ENCODE peak calls at places on chromosomes 11 and 22, in six cellular contexts. One of them, this sample, is unnamed. For H3K36me3 and H3K27me3, the result is how much of the 10 kb centered on the place peaks cover.

GRCh38 chr11:119189393-119189792 is 4.1 kb downstream of the NHERF4 start:
- DNase-seq in upper lobe of right lung: no peak
- DNase-seq in psoas muscle: no peak
- DNase-seq in pancreas: no peak
- DNase-seq in mammary epithelial cell: no peak
- DNase-seq in naive thymus-derived CD4-positive, alpha-beta T cell: no peak
- DNase-seq in this sample: no peak

GRCh38 chr11:24324211-24324610 is 172.6 kb upstream of the LUZP2 start:
- DNase-seq in upper lobe of right lung: no peak
- DNase-seq in psoas muscle: no peak
- DNase-seq in pancreas: no peak
- DNase-seq in mammary epithelial cell: no peak
- DNase-seq in naive thymus-derived CD4-positive, alpha-beta T cell: no peak
- DNase-seq in this sample: no peak

GRCh38 chr22:45007247-45007945 is 2.4 kb downstream of the PHF21B start:
- DNase-seq in upper lobe of right lung: no peak
- DNase-seq in psoas muscle: no peak
- DNase-seq in pancreas: peak
- DNase-seq in mammary epithelial cell: peak
- DNase-seq in naive thymus-derived CD4-positive, alpha-beta T cell: no peak
- DNase-seq in this sample: no peak

GRCh38 chr11:128549256-128549944 is 38.0 kb downstream of the ETS1 start:
- DNase-seq in upper lobe of right lung: no peak
- DNase-seq in psoas muscle: peak
- DNase-seq in pancreas: peak
- DNase-seq in mammary epithelial cell: no peak
- DNase-seq in naive thymus-derived CD4-positive, alpha-beta T cell: no peak
- DNase-seq in this sample: no peak

GRCh38 chr11:71488968-71489265 is 35.9 kb downstream of the NADSYN1 start:
- DNase-seq in upper lobe of right lung: no peak
- DNase-seq in psoas muscle: no peak
- DNase-seq in pancreas: no peak
- DNase-seq in mammary epithelial cell: no peak
- DNase-seq in naive thymus-derived CD4-positive, alpha-beta T cell: no peak
- DNase-seq in this sample: no peak

GRCh38 chr11:32464078-32464477 is 28.7 kb upstream of the WT1 start:
- DNase-seq in upper lobe of right lung: no peak
- DNase-seq in psoas muscle: no peak
- DNase-seq in pancreas: no peak
- DNase-seq in mammary epithelial cell: no peak
- DNase-seq in naive thymus-derived CD4-positive, alpha-beta T cell: no peak
- DNase-seq in this sample: no peak

GRCh38 chr11:112520293-112520692 is 259.6 kb upstream of the PLET1 start:
- DNase-seq in upper lobe of right lung: no peak
- DNase-seq in psoas muscle: no peak
- DNase-seq in pancreas: no peak
- DNase-seq in mammary epithelial cell: no peak
- DNase-seq in naive thymus-derived CD4-positive, alpha-beta T cell: no peak
- DNase-seq in this sample: no peak

GRCh38 chr11:10770626-10771254 is 19.7 kb downstream of the CTR9 start:
- DNase-seq in upper lobe of right lung: no peak
- DNase-seq in psoas muscle: peak
- DNase-seq in pancreas: no peak
- DNase-seq in mammary epithelial cell: peak
- DNase-seq in naive thymus-derived CD4-positive, alpha-beta T cell: no peak
- DNase-seq in this sample: no peak

GRCh38 chr11:9138133-9138453 is 46.7 kb upstream of the SCUBE2 start:
- DNase-seq in upper lobe of right lung: no peak
- DNase-seq in psoas muscle: no peak
- DNase-seq in pancreas: no peak
- DNase-seq in mammary epithelial cell: no peak
- DNase-seq in naive thymus-derived CD4-positive, alpha-beta T cell: no peak
- DNase-seq in this sample: no peak

GRCh38 chr22:48806227-48806781 is 1021.4 kb downstream of the BRD1 start:
- DNase-seq in upper lobe of right lung: peak
- DNase-seq in psoas muscle: no peak
- DNase-seq in pancreas: no peak
- DNase-seq in mammary epithelial cell: no peak
- DNase-seq in naive thymus-derived CD4-positive, alpha-beta T cell: no peak
- DNase-seq in this sample: no peak

GRCh38 chr11:24531528-24531927 is 34.7 kb downstream of the LUZP2 start:
- DNase-seq in upper lobe of right lung: no peak
- DNase-seq in psoas muscle: no peak
- DNase-seq in pancreas: no peak
- DNase-seq in mammary epithelial cell: no peak
- DNase-seq in naive thymus-derived CD4-positive, alpha-beta T cell: no peak
- DNase-seq in this sample: no peak

GRCh38 chr11:72001834-72002591 is 3.3 kb downstream of the IL18BP start:
- DNase-seq in upper lobe of right lung: no peak
- DNase-seq in psoas muscle: no peak
- DNase-seq in pancreas: no peak
- DNase-seq in mammary epithelial cell: no peak
- DNase-seq in naive thymus-derived CD4-positive, alpha-beta T cell: no peak
- DNase-seq in this sample: no peak

GRCh38 chr11:114201219-114201618 is 95.0 kb upstream of the NNMT start:
- DNase-seq in upper lobe of right lung: no peak
- DNase-seq in psoas muscle: no peak
- DNase-seq in pancreas: no peak
- DNase-seq in mammary epithelial cell: no peak
- DNase-seq in naive thymus-derived CD4-positive, alpha-beta T cell: no peak
- DNase-seq in this sample: no peak

GRCh38 chr22:21916309-21916918 is 36.2 kb downstream of the PPM1F start:
- DNase-seq in upper lobe of right lung: no peak
- DNase-seq in psoas muscle: peak
- DNase-seq in pancreas: no peak
- DNase-seq in mammary epithelial cell: no peak
- DNase-seq in naive thymus-derived CD4-positive, alpha-beta T cell: no peak
- DNase-seq in this sample: no peak

GRCh38 chr22:49329636-49330035 is 498.0 kb downstream of the BRD1 start:
- DNase-seq in upper lobe of right lung: no peak
- DNase-seq in psoas muscle: peak
- DNase-seq in pancreas: no peak
- DNase-seq in mammary epithelial cell: no peak
- DNase-seq in naive thymus-derived CD4-positive, alpha-beta T cell: no peak
- DNase-seq in this sample: no peak

GRCh38 chr11:77075425-77075905 is 8.7 kb downstream of the CAPN5 start:
- DNase-seq in upper lobe of right lung: peak
- DNase-seq in psoas muscle: peak
- DNase-seq in pancreas: no peak
- DNase-seq in mammary epithelial cell: no peak
- DNase-seq in naive thymus-derived CD4-positive, alpha-beta T cell: no peak
- DNase-seq in this sample: no peak

GRCh38 chr11:69657911-69658605 is 17.1 kb downstream of the LTO1 start:
- DNase-seq in upper lobe of right lung: peak
- DNase-seq in psoas muscle: peak
- DNase-seq in pancreas: no peak
- DNase-seq in mammary epithelial cell: no peak
- DNase-seq in naive thymus-derived CD4-positive, alpha-beta T cell: no peak
- DNase-seq in this sample: no peak

GRCh38 chr22:30104501-30105156 is 24.4 kb downstream of the HORMAD2 start:
- DNase-seq in upper lobe of right lung: no peak
- DNase-seq in psoas muscle: no peak
- DNase-seq in pancreas: no peak
- DNase-seq in mammary epithelial cell: no peak
- DNase-seq in naive thymus-derived CD4-positive, alpha-beta T cell: peak
- DNase-seq in this sample: peak

GRCh38 chr11:72712168-72712721 is 38.0 kb upstream of the PDE2A start:
- DNase-seq in upper lobe of right lung: peak
- DNase-seq in psoas muscle: peak
- DNase-seq in pancreas: no peak
- DNase-seq in mammary epithelial cell: no peak
- DNase-seq in naive thymus-derived CD4-positive, alpha-beta T cell: no peak
- DNase-seq in this sample: no peak

GRCh38 chr11:30853470-30853869 is 267.3 kb upstream of the MPPED2 start:
- DNase-seq in upper lobe of right lung: no peak
- DNase-seq in psoas muscle: no peak
- DNase-seq in pancreas: no peak
- DNase-seq in mammary epithelial cell: no peak
- DNase-seq in naive thymus-derived CD4-positive, alpha-beta T cell: no peak
- DNase-seq in this sample: no peak

DNA sequence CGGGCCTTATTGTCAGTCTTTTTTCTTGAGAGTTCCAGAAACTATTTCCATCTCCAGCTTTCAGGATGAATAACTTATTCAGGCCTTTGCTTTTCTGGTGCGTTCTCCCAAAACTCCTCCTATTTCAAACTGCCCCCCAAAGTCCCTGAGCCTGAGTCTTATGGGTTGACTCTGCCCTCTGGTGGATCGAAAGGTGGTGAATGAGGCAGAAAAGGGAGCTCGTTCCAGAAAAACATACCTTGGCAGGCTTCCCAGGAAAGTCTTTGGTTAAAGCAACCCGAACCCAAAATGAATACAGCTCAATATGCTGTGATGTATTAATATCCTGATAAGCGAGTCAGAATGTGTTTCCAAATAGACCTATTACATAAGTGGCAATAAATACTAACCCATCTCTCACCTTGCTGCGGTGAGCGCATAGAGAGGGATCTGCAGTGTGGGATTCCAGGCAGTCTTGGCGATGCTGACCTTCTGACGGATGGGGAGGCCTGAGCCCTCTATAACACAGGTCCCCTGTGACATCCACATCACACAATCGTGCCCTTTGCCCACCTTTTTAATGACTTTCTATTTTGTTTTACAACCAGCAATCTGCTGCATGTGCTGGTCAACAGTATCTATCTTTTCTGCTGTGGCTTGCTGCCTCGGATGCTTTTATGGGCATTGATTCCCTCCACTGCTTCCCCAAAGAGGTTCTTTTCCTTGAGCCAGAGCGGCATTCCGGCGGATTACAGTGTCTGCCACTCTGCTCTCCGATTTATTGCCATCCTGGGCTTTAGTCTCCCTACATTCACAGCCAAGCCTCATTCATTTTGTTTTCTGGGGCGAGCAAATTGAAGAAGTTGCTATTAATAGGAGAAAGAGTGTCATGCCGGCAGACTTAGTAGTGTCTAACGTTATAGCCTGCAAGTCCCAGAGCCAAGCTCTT is 756.8 kb downstream of the NTM start:
- DNase-seq in upper lobe of right lung: no peak
- DNase-seq in psoas muscle: no peak
- DNase-seq in pancreas: no peak
- DNase-seq in mammary epithelial cell: peak
- DNase-seq in naive thymus-derived CD4-positive, alpha-beta T cell: no peak
- DNase-seq in this sample: no peak
- H3K4me3 ChIP-seq in upper lobe of right lung: peak
- H3K4me3 ChIP-seq in psoas muscle: peak
- H3K4me3 ChIP-seq in pancreas: no peak
- H3K4me3 ChIP-seq in mammary epithelial cell: peak
- H3K4me3 ChIP-seq in naive thymus-derived CD4-positive, alpha-beta T cell: no peak
- H3K4me3 ChIP-seq in this sample: no peak

GRCh38 chr22:31838917-31839316 is 85.1 kb downstream of the DEPDC5 start:
- DNase-seq in upper lobe of right lung: no peak
- DNase-seq in psoas muscle: no peak
- DNase-seq in pancreas: no peak
- DNase-seq in mammary epithelial cell: peak
- DNase-seq in naive thymus-derived CD4-positive, alpha-beta T cell: no peak
- DNase-seq in this sample: no peak

GRCh38 chr22:31836010-31836409 is 82.2 kb downstream of the DEPDC5 start:
- DNase-seq in upper lobe of right lung: no peak
- DNase-seq in psoas muscle: no peak
- DNase-seq in pancreas: no peak
- DNase-seq in mammary epithelial cell: no peak
- DNase-seq in naive thymus-derived CD4-positive, alpha-beta T cell: no peak
- DNase-seq in this sample: no peak

GRCh38 chr22:31829505-31829904 is 75.7 kb downstream of the DEPDC5 start:
- DNase-seq in upper lobe of right lung: no peak
- DNase-seq in psoas muscle: no peak
- DNase-seq in pancreas: no peak
- DNase-seq in mammary epithelial cell: peak
- DNase-seq in naive thymus-derived CD4-positive, alpha-beta T cell: no peak
- DNase-seq in this sample: no peak

GRCh38 chr22:31830721-31831070 is 76.9 kb downstream of the DEPDC5 start:
- DNase-seq in upper lobe of right lung: no peak
- DNase-seq in psoas muscle: no peak
- DNase-seq in pancreas: no peak
- DNase-seq in mammary epithelial cell: peak
- DNase-seq in naive thymus-derived CD4-positive, alpha-beta T cell: no peak
- DNase-seq in this sample: no peak

DNA sequence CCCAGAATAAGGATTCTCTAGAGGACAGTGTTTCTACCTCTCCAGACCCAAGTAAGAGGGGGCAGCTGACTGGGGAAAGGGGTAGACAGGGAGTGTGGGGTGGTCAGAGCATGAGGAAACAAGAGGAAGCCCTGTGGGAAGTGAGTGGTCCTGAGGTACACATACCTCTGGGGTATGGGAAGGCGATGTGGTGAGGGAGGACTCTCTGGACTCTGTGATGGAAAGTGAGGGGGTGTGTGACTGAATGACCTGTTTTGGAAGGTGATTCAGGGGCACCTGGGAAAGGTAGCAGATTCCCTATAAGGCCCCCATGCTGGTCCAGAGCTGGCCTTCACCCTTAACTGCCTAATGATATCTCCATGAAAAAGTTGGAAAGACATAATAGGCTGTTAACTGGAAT is 80.1 kb downstream of the DEPDC5 start:
- DNase-seq in upper lobe of right lung: no peak
- DNase-seq in psoas muscle: no peak
- DNase-seq in pancreas: no peak
- DNase-seq in mammary epithelial cell: no peak
- DNase-seq in naive thymus-derived CD4-positive, alpha-beta T cell: no peak
- DNase-seq in this sample: no peak
- H3K36me3 ChIP-seq in upper lobe of right lung: half or more
- H3K36me3 ChIP-seq in psoas muscle: half or more
- H3K36me3 ChIP-seq in pancreas: under half
- H3K36me3 ChIP-seq in mammary epithelial cell: under half
- H3K36me3 ChIP-seq in naive thymus-derived CD4-positive, alpha-beta T cell: under half
- H3K36me3 ChIP-seq in this sample: under half

GRCh38 chr11:2197771-2198520 is 26.3 kb upstream of the TH start:
- DNase-seq in upper lobe of right lung: no peak
- DNase-seq in psoas muscle: no peak
- DNase-seq in pancreas: no peak
- DNase-seq in mammary epithelial cell: no peak
- DNase-seq in naive thymus-derived CD4-positive, alpha-beta T cell: no peak
- DNase-seq in this sample: no peak

GRCh38 chr11:2200957-2201519 is 29.4 kb upstream of the TH start:
- DNase-seq in upper lobe of right lung: no peak
- DNase-seq in psoas muscle: no peak
- DNase-seq in pancreas: no peak
- DNase-seq in mammary epithelial cell: no peak
- DNase-seq in naive thymus-derived CD4-positive, alpha-beta T cell: no peak
- DNase-seq in this sample: no peak

GRCh38 chr11:2198621-2199365 is 27.2 kb upstream of the TH start:
- DNase-seq in upper lobe of right lung: no peak
- DNase-seq in psoas muscle: peak
- DNase-seq in pancreas: no peak
- DNase-seq in mammary epithelial cell: no peak
- DNase-seq in naive thymus-derived CD4-positive, alpha-beta T cell: no peak
- DNase-seq in this sample: no peak

GRCh38 chr11:2200536-2200935 is 28.9 kb upstream of the TH start:
- DNase-seq in upper lobe of right lung: no peak
- DNase-seq in psoas muscle: peak
- DNase-seq in pancreas: no peak
- DNase-seq in mammary epithelial cell: no peak
- DNase-seq in naive thymus-derived CD4-positive, alpha-beta T cell: no peak
- DNase-seq in this sample: no peak

GRCh38 chr11:2199466-2200341 is 28.1 kb upstream of the TH start:
- DNase-seq in upper lobe of right lung: no peak
- DNase-seq in psoas muscle: peak
- DNase-seq in pancreas: no peak
- DNase-seq in mammary epithelial cell: no peak
- DNase-seq in naive thymus-derived CD4-positive, alpha-beta T cell: no peak
- DNase-seq in this sample: no peak
- H3K27me3 ChIP-seq in upper lobe of right lung: under half
- H3K27me3 ChIP-seq in psoas muscle: under half
- H3K27me3 ChIP-seq in pancreas: under half
- H3K27me3 ChIP-seq in mammary epithelial cell: under half
- H3K27me3 ChIP-seq in naive thymus-derived CD4-positive, alpha-beta T cell: under half
- H3K27me3 ChIP-seq in this sample: under half

GRCh38 chr11:88508808-88509581 is 171.5 kb upstream of the CTSC start:
- DNase-seq in upper lobe of right lung: peak
- DNase-seq in psoas muscle: peak
- DNase-seq in pancreas: peak
- DNase-seq in mammary epithelial cell: no peak
- DNase-seq in naive thymus-derived CD4-positive, alpha-beta T cell: no peak
- DNase-seq in this sample: no peak
- H3K4me3 ChIP-seq in upper lobe of right lung: peak
- H3K4me3 ChIP-seq in psoas muscle: peak
- H3K4me3 ChIP-seq in pancreas: peak
- H3K4me3 ChIP-seq in mammary epithelial cell: no peak
- H3K4me3 ChIP-seq in naive thymus-derived CD4-positive, alpha-beta T cell: peak
- H3K4me3 ChIP-seq in this sample: peak

This sample was measured in CD4-positive, alpha-beta memory T cell.